ENCODE peak calls at places on chromosomes 13 and 19, in ten cellular contexts. B is uterus; F is fibroblast of the aortic adventitia; L is fibroblast of pulmonary artery; E is CD8-positive, alpha-beta T cell; Y is Caco-2; K is cardiac fibroblast; T is BE2C; Z is progenitor cell of endocrine pancreas; X is A549. I is an unnamed sample.

GRCh38 chr19:15479391-15480345 is at the start of gene PGLYRP2:
- DNase-seq in Z (no peak), X (peak), B (no peak), L (peak), E (peak), K (peak), T (no peak), Y (no peak), F (no peak), I (no peak)

GRCh38 chr19:44059229-44059628 is 7.4 kb downstream of the ZNF223 start:
- DNase-seq in F (no peak), X (no peak), Y (no peak), B (no peak), L (no peak), Z (no peak), K (no peak), T (no peak), E (no peak), I (no peak)

GRCh38 chr19:39502640-39503417 is 4.1 kb downstream of the DLL3 start:
- DNase-seq in F (peak), B (peak), Z (peak), K (peak), E (peak), Y (peak), X (peak), L (peak), T (no peak), I (peak)

GRCh38 chr19:36973021-36973843 is 57.1 kb downstream of the ZNF568 start:
- DNase-seq in B (peak), Z (no peak), F (peak), Y (no peak), T (peak), L (peak), E (peak), K (peak), X (no peak), I (no peak)

GRCh38 chr13:94006271-94006670 is 473.2 kb downstream of the DCT start:
- DNase-seq in B (no peak), F (no peak), K (no peak), Z (no peak), L (no peak), X (no peak), Y (no peak), E (no peak), T (peak), I (no peak)

GRCh38 chr13:41428155-41428554 is 29.2 kb upstream of the RGCC start:
- DNase-seq in E (peak), K (no peak), F (no peak), T (no peak), Z (no peak), L (peak), B (no peak), X (no peak), Y (no peak), I (no peak)

GRCh38 chr13:48849515-48849914 is 126.2 kb upstream of the FNDC3A start:
- DNase-seq in E (no peak), X (no peak), L (no peak), F (no peak), T (no peak), Y (no peak), Z (no peak), B (no peak), K (no peak), I (peak)

GRCh38 chr13:54742984-54743383 is 1714.4 kb downstream of the OLFM4 start:
- DNase-seq in Y (no peak), E (no peak), L (no peak), T (no peak), F (no peak), B (no peak), K (no peak), X (no peak), Z (no peak), I (no peak)

GRCh38 chr13:111659842-111660241 is 339.4 kb downstream of the TEX29 start:
- DNase-seq in E (no peak), B (no peak), F (no peak), K (no peak), Y (no peak), Z (no peak), L (no peak), T (no peak), X (no peak), I (no peak)

GRCh38 chr13:42807866-42808265 is 26.5 kb downstream of the FAM216B start:
- DNase-seq in K (peak), X (peak), Y (no peak), Z (no peak), E (no peak), T (no peak), L (peak), B (no peak), F (peak), I (no peak)

GRCh38 chr13:23752111-23753001 is 136.8 kb downstream of the MIPEP start:
- DNase-seq in Y (no peak), L (no peak), Z (no peak), E (no peak), B (no peak), T (no peak), F (peak), X (no peak), K (no peak), I (no peak)

GRCh38 chr19:31676271-31677004 is 327.2 kb upstream of the TSHZ3 start:
- DNase-seq in X (peak), L (no peak), T (no peak), F (peak), Y (peak), B (no peak), K (peak), Z (no peak), E (no peak), I (peak)

GRCh38 chr19:45402469-45403070 is 2.3 kb downstream of the PPP1R13L start:
- DNase-seq in Z (peak), T (peak), X (peak), K (peak), E (no peak), Y (no peak), L (no peak), F (no peak), B (no peak), I (peak)

GRCh38 chr19:40592170-40592569 is 9.0 kb upstream of the LTBP4 start:
- DNase-seq in K (peak), Z (no peak), X (peak), Y (no peak), B (no peak), T (no peak), E (no peak), F (peak), L (peak), I (peak)

GRCh38 chr19:13906525-13906904 is 514 bp downstream of the CC2D1A start:
- DNase-seq in T (no peak), Y (peak), B (no peak), Z (no peak), E (peak), X (no peak), L (no peak), K (no peak), F (no peak), I (peak)

GRCh38 chr13:112984954-112985802 is 16.2 kb downstream of the MCF2L start:
- DNase-seq in T (no peak), Y (peak), Z (no peak), K (no peak), F (no peak), L (no peak), E (no peak), X (no peak), B (no peak), I (no peak)

GRCh38 chr13:94558721-94559120 is 37.2 kb downstream of the TGDS start:
- DNase-seq in Z (no peak), E (no peak), K (no peak), Y (no peak), L (no peak), T (peak), B (no peak), F (no peak), X (peak), I (peak)

GRCh38 chr19:30649934-30650614 is 277.9 kb downstream of the ZNF536 start:
- DNase-seq in T (peak), E (no peak), K (peak), X (peak), L (peak), B (no peak), Y (peak), F (peak), Z (no peak), I (peak)

GRCh38 chr19:49436381-49437017 is 4.8 kb downstream of the SLC17A7 start:
- DNase-seq in E (peak), B (no peak), F (no peak), T (peak), K (no peak), Z (no peak), X (peak), L (no peak), Y (peak), I (no peak)

GRCh38 chr13:113904411-113904810 is 40.5 kb upstream of the GAS6 start:
- DNase-seq in T (peak), Z (no peak), X (peak), E (peak), F (peak), Y (peak), B (peak), L (peak), K (no peak), I (peak)

GRCh38 chr13:31053098-31053497 is 108.6 kb downstream of the HSPH1 start:
- DNase-seq in Z (no peak), B (no peak), L (no peak), T (no peak), X (no peak), F (no peak), E (no peak), Y (no peak), K (peak), I (no peak)

GRCh38 chr13:30739646-30740642 is 4.6 kb downstream of the ALOX5AP start:
- DNase-seq in F (peak), B (no peak), E (peak), L (peak), X (peak), Z (no peak), Y (peak), K (peak), T (no peak), I (peak)

GRCh38 chr19:5903502-5904301 is at the start of gene NDUFA11:
- DNase-seq in X (peak), Z (peak), T (peak), Y (peak), E (peak), L (peak), F (no peak), K (peak), B (peak), I (peak)

GRCh38 chr19:52786078-52786463 is 520 bp downstream of the ZNF600 start:
- DNase-seq in X (no peak), L (no peak), F (no peak), B (peak), Z (peak), Y (peak), E (no peak), K (no peak), T (no peak), I (no peak)

GRCh38 chr19:39558623-39559117 is 18.7 kb upstream of the EID2 start:
- DNase-seq in Y (no peak), Z (no peak), B (no peak), F (no peak), K (no peak), X (no peak), E (no peak), L (no peak), T (no peak), I (no peak)

DNA sequence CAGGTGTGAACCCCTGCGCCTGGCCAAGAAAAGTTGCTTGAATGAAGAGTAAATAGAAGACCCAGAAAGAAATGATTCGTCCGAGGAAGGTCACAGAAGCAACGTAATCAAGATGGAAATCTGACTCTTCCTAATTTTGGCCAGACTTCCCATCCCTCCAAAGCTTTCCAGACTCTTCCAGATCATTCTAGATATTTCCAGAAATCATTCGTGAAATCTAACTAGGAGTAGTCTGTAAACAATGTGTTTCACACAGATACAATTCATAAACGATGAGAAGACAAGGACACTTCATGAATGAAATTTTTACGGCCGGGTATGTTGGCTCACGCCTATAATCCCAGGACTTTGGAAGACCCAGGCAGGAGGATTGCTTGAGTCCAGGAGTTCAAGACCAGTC is 9.3 kb upstream of the LDLR start:
- DNase-seq in X (no peak), E (no peak), B (no peak), L (no peak), F (no peak), Z (no peak), K (no peak), Y (no peak), T (no peak), I (no peak)
- TF ChIP-seq CTCF in X (no peak), E (no peak), B (no peak), L (no peak), F (no peak), Z (no peak), K (no peak), Y (no peak), T (no peak), I (no peak)

DNA sequence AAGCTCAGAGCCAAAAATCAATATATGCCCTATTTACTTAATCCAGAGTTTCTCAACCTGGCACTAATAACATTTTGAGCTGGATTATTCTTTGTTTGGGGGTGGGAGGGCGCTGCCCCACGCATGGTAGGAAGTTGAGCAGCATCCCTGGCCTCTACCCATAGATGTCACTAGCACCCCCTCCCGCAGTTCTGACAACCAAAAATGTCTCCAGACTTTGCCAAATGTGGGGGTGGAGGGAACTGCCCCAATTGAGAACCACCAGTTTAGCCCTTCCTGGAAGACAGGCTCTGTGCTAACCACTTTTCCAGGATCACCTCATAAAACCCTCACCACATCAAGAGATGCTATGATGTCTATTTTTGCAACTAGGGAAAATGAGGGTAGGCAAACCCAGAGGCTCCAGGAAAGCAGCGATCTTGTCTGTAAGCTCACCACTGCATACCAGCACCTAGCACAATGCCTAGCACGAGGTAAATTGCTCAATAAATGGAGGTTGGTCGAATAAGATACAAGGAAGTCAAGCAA is 1.1 kb downstream of the TRIR start:
- DNase-seq in E (peak), Z (no peak), L (peak), T (peak), F (peak), K (peak), B (no peak), X (peak), Y (peak), I (peak)
- TF ChIP-seq CTCF in E (peak), Z (peak), L (peak), T (peak), F (peak), K (peak), B (no peak), X (peak), Y (peak), I (peak)

GRCh38 chr13:28817204-28817603 is 2.9 kb upstream of the MTUS2 start:
- DNase-seq in B (no peak), X (peak), F (no peak), Y (no peak), E (no peak), Z (no peak), T (no peak), K (no peak), L (no peak), I (no peak)
- TF ChIP-seq CTCF in B (no peak), X (no peak), F (no peak), Y (no peak), E (no peak), Z (peak), T (peak), K (no peak), L (no peak), I (peak)

GRCh38 chr13:36067619-36068456 is 63.3 kb downstream of the DCLK1 start:
- DNase-seq in X (no peak), F (peak), E (no peak), L (no peak), B (no peak), Z (no peak), K (no peak), T (no peak), Y (no peak), I (no peak)
- TF ChIP-seq CTCF in X (no peak), F (no peak), E (no peak), L (no peak), B (no peak), Z (no peak), K (no peak), T (no peak), Y (no peak), I (no peak)